ENCODE peak calls at places on chromosomes 11 and 22, in four cellular contexts. I is K562, V is A549, L is GM12878. S is an unnamed sample.

GRCh38 chr22:29301716-29302401 is 4.6 kb upstream of the GAS2L1 start:
- DNase-seq in L (no peak), I (no peak), V (no peak), S (no peak)

GRCh38 chr22:25774575-25775026 is 32.6 kb downstream of the MYO18B start:
- DNase-seq in V (no peak), L (no peak), I (no peak), S (no peak)

GRCh38 chr22:47057916-47058585 is 295.6 kb downstream of the TBC1D22A start:
- DNase-seq in L (no peak), I (no peak), V (no peak), S (no peak)

GRCh38 chr11:32188785-32189184 is 97.9 kb downstream of the RCN1 start:
- DNase-seq in L (no peak), V (peak; percentile 10), I (no peak), S (no peak)

GRCh38 chr11:2365571-2366210 is 11.4 kb upstream of the CD81 start:
- DNase-seq in V (no peak), L (no peak), I (no peak), S (no peak)

GRCh38 chr11:559712-560304 is 730 bp downstream of the LMNTD2 start:
- DNase-seq in V (no peak), L (no peak), I (no peak), S (no peak)

GRCh38 chr11:69102161-69102695 is 53.5 kb downstream of the TPCN2 start:
- DNase-seq in L (no peak), V (no peak), I (no peak), S (no peak)

GRCh38 chr11:94674005-94674491 is 94.1 kb upstream of the AMOTL1 start:
- DNase-seq in L (no peak), V (no peak), I (no peak), S (no peak)

DNA sequence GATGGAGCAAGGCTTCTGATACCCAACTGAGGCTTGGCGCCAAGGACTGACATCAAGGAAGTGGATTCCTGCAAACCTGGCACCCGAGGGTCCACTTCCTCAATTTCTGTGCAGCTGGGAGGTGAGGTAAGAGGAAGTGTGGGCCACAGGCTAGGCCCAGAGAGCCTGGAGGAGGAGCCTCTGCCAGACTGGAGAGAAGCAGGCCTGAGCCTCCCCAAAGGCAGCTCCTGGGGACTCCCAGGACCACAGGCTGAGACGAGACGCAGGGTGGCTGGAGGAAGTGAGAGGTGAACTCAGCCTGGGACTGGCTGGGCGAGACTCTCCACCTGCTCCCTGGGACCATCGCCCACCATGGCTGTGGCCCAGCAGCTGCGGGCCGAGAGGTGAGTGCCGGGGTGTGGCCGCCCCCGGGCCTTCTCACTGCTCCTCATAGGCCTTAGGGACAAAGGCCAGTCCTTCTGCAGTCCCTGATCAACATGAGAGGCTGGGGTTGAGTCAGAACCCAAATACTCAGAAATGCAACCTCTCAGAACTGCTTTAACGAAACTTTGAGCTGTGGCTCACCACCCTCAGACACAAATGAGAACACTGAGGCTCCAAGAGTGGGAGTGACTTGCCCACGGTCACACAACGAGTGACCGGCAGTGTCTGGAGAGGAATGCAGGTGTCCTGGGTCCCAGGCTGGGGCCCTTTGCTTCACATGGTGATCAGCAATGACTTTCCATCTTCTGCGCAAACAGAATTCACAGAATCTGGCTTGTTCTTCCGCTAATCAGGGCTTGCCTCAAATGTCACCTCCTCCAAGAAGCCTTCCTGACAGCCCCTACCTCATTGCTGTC is at the start of gene NCF4:
- DNase-seq in L (peak; percentile 94), V (no peak), I (no peak), S (no peak)
- TF ChIP-seq ELK1 in L (no peak), V (no peak), I (no peak), S (no peak)

DNA sequence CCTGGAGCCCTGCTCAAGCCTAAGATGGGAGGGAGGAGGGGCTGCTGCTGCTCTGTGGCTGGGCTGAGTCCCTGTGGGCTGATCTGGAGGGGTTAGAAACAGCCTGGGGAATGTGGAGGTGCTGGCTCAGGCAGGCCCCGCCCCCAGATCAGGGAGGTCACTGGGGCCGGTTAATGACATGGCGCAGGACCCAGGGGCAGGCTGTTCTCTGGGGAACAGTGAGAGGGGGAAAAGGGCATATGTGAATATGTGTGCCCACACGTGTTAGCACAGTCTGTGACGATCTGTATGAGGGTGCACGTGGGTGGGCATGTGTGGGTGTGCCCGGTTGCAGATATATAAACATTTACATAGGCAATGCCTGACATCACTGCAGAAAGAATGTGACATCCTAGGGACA is 143.5 kb downstream of the MIAT start:
- DNase-seq in I (peak; percentile 27), V (peak; percentile 44), L (no peak), S (peak; percentile 76)
- TF ChIP-seq ELK1 in I (no peak), V (no peak), L (no peak), S (no peak)

DNA sequence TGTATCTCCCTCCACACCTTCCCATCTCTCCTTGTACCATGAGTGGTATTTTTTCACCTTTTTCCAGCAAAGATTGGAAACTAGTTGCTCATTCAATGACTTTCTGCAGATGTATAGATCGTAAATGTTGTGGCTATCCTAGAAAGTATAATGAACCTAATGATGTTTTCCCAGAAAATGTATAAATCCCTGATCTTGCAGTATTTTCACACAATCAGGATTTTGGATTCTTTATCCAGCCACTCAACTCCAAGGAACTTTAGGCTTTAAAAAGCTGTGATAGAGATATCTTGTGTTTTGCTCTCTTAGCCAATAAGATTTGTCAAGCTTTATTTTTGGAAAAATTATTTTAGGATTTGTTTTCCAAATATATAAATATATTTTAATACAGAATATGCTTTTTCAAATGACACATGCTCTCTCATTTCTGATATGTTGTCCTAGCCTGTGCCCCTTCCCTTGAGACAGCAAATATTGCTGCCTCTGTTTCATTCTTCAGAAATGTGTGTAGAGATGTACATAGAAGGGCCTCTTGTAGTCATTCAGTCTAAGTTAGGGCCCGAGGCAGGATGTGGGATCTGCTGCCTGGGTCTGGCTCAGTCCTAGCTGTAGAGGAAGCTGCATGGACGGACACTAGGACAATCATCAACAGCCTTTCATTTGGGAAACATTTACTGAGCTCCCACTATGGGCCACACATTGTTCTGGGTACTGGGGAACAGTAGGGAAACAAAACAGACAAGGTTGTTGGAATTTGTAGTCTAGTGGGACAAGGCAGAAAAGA is 62.4 kb downstream of the NAV2 start:
- DNase-seq in V (no peak), I (no peak), L (no peak), S (peak; percentile 7)
- TF ChIP-seq ELK1 in V (no peak), I (no peak), L (no peak), S (no peak)

GRCh38 chr11:35711173-35711910 is 48.8 kb downstream of the TRIM44 start:
- DNase-seq in L (no peak), I (no peak), V (no peak), S (no peak)
- TF ChIP-seq ELK1 in L (no peak), I (no peak), V (no peak), S (no peak)

GRCh38 chr22:49091917-49092545 is 735.6 kb downstream of the BRD1 start:
- DNase-seq in I (no peak), V (no peak), L (no peak), S (no peak)
- TF ChIP-seq ELK1 in I (no peak), V (no peak), L (no peak), S (no peak)

S was measured in IMR-90.